ENCODE peak calls at places on chromosomes 2 and 18, in five cellular contexts. One of them, this sample, is unnamed.

GRCh38 chr2:3466966-3467365 is 52.4 kb downstream of the ADI1 start:
- DNase-seq in SJSA1: no peak
- DNase-seq in substantia nigra: no peak
- DNase-seq in CD8-positive, alpha-beta memory T cell: no peak
- DNase-seq in caudate nucleus: no peak
- DNase-seq in this sample: no peak

GRCh38 chr2:20390524-20391123 is 40.0 kb upstream of the PUM2 start:
- DNase-seq in caudate nucleus: no peak
- DNase-seq in SJSA1: no peak
- DNase-seq in substantia nigra: no peak
- DNase-seq in CD8-positive, alpha-beta memory T cell: no peak
- DNase-seq in this sample: no peak

GRCh38 chr2:161373939-161374338 is 42.2 kb upstream of the TBR1 start:
- DNase-seq in caudate nucleus: no peak
- DNase-seq in SJSA1: no peak
- DNase-seq in CD8-positive, alpha-beta memory T cell: no peak
- DNase-seq in substantia nigra: no peak
- DNase-seq in this sample: no peak

GRCh38 chr2:164625378-164625971 is 4.2 kb upstream of the GRB14 start:
- DNase-seq in SJSA1: peak
- DNase-seq in CD8-positive, alpha-beta memory T cell: no peak
- DNase-seq in substantia nigra: no peak
- DNase-seq in caudate nucleus: no peak
- DNase-seq in this sample: no peak

GRCh38 chr18:22336406-22336805 is 81.3 kb downstream of the CTAGE1 start:
- DNase-seq in substantia nigra: no peak
- DNase-seq in caudate nucleus: no peak
- DNase-seq in CD8-positive, alpha-beta memory T cell: no peak
- DNase-seq in SJSA1: no peak
- DNase-seq in this sample: no peak

GRCh38 chr2:233297076-233297475 is 10.5 kb upstream of the SAG start:
- DNase-seq in CD8-positive, alpha-beta memory T cell: no peak
- DNase-seq in caudate nucleus: no peak
- DNase-seq in substantia nigra: no peak
- DNase-seq in SJSA1: no peak
- DNase-seq in this sample: no peak

GRCh38 chr18:43680096-43680495 is 402.8 kb upstream of the SYT4 start:
- DNase-seq in caudate nucleus: no peak
- DNase-seq in CD8-positive, alpha-beta memory T cell: no peak
- DNase-seq in substantia nigra: no peak
- DNase-seq in SJSA1: no peak
- DNase-seq in this sample: no peak

GRCh38 chr18:75125359-75126331 is 83.3 kb downstream of the PTGR3 start:
- DNase-seq in SJSA1: no peak
- DNase-seq in substantia nigra: no peak
- DNase-seq in caudate nucleus: no peak
- DNase-seq in CD8-positive, alpha-beta memory T cell: no peak
- DNase-seq in this sample: peak

GRCh38 chr2:118050386-118050785 is 36.5 kb upstream of the CCDC93 start:
- DNase-seq in CD8-positive, alpha-beta memory T cell: no peak
- DNase-seq in caudate nucleus: no peak
- DNase-seq in SJSA1: no peak
- DNase-seq in substantia nigra: no peak
- DNase-seq in this sample: no peak

GRCh38 chr2:122531803-122532344 is 776.4 kb downstream of the TSN start:
- DNase-seq in SJSA1: no peak
- DNase-seq in caudate nucleus: no peak
- DNase-seq in substantia nigra: no peak
- DNase-seq in CD8-positive, alpha-beta memory T cell: no peak
- DNase-seq in this sample: no peak

GRCh38 chr2:203759692-203760365 is 53.4 kb downstream of the CD28 start:
- DNase-seq in caudate nucleus: no peak
- DNase-seq in SJSA1: peak
- DNase-seq in substantia nigra: no peak
- DNase-seq in CD8-positive, alpha-beta memory T cell: no peak
- DNase-seq in this sample: no peak

GRCh38 chr2:135299165-135299564 is 231.9 kb downstream of the ZRANB3 start:
- DNase-seq in caudate nucleus: no peak
- DNase-seq in substantia nigra: no peak
- DNase-seq in SJSA1: no peak
- DNase-seq in CD8-positive, alpha-beta memory T cell: no peak
- DNase-seq in this sample: no peak

GRCh38 chr18:74204543-74205152 is 56.3 kb downstream of the TIMM21 start:
- DNase-seq in CD8-positive, alpha-beta memory T cell: no peak
- DNase-seq in caudate nucleus: no peak
- DNase-seq in SJSA1: no peak
- DNase-seq in substantia nigra: no peak
- DNase-seq in this sample: no peak

GRCh38 chr2:95020275-95021014 is 5.1 kb upstream of the MAL start:
- DNase-seq in caudate nucleus: no peak
- DNase-seq in SJSA1: no peak
- DNase-seq in CD8-positive, alpha-beta memory T cell: no peak
- DNase-seq in substantia nigra: no peak
- DNase-seq in this sample: no peak

GRCh38 chr2:73640537-73640936 is 1.7 kb downstream of the NAT8 start:
- DNase-seq in CD8-positive, alpha-beta memory T cell: no peak
- DNase-seq in SJSA1: no peak
- DNase-seq in caudate nucleus: no peak
- DNase-seq in substantia nigra: no peak
- DNase-seq in this sample: no peak

GRCh38 chr2:33215299-33215698 is 261.1 kb upstream of the RASGRP3 start:
- DNase-seq in SJSA1: no peak
- DNase-seq in CD8-positive, alpha-beta memory T cell: no peak
- DNase-seq in caudate nucleus: no peak
- DNase-seq in substantia nigra: peak
- DNase-seq in this sample: peak

GRCh38 chr2:157657858-157658257 is 29.2 kb upstream of the ACVR1C start:
- DNase-seq in SJSA1: no peak
- DNase-seq in caudate nucleus: no peak
- DNase-seq in substantia nigra: no peak
- DNase-seq in CD8-positive, alpha-beta memory T cell: no peak
- DNase-seq in this sample: no peak

GRCh38 chr2:160298960-160299359 is 98.9 kb upstream of the ITGB6 start:
- DNase-seq in CD8-positive, alpha-beta memory T cell: no peak
- DNase-seq in caudate nucleus: no peak
- DNase-seq in substantia nigra: no peak
- DNase-seq in SJSA1: peak
- DNase-seq in this sample: no peak

GRCh38 chr2:218030409-218031195 is 27.8 kb upstream of the TNS1 start:
- DNase-seq in CD8-positive, alpha-beta memory T cell: no peak
- DNase-seq in caudate nucleus: no peak
- DNase-seq in SJSA1: no peak
- DNase-seq in substantia nigra: no peak
- DNase-seq in this sample: peak

GRCh38 chr2:97005353-97005752 is 19.0 kb upstream of the FAM178B start:
- DNase-seq in substantia nigra: no peak
- DNase-seq in SJSA1: no peak
- DNase-seq in caudate nucleus: no peak
- DNase-seq in CD8-positive, alpha-beta memory T cell: no peak
- DNase-seq in this sample: no peak

GRCh38 chr2:23283653-23284052 is 101.3 kb upstream of the KLHL29 start:
- DNase-seq in CD8-positive, alpha-beta memory T cell: no peak
- DNase-seq in SJSA1: peak
- DNase-seq in caudate nucleus: no peak
- DNase-seq in substantia nigra: no peak
- DNase-seq in this sample: no peak

GRCh38 chr18:30044496-30044895 is 998.0 kb downstream of the DSC3 start:
- DNase-seq in CD8-positive, alpha-beta memory T cell: no peak
- DNase-seq in SJSA1: no peak
- DNase-seq in caudate nucleus: no peak
- DNase-seq in substantia nigra: no peak
- DNase-seq in this sample: no peak

GRCh38 chr2:42768706-42769256 is 4.8 kb upstream of the OXER1 start:
- DNase-seq in CD8-positive, alpha-beta memory T cell: no peak
- DNase-seq in SJSA1: no peak
- DNase-seq in substantia nigra: no peak
- DNase-seq in caudate nucleus: no peak
- DNase-seq in this sample: no peak

GRCh38 chr2:122960727-122961641 is 1064.1 kb upstream of the CNTNAP5 start:
- DNase-seq in SJSA1: no peak
- DNase-seq in substantia nigra: no peak
- DNase-seq in caudate nucleus: no peak
- DNase-seq in CD8-positive, alpha-beta memory T cell: no peak
- DNase-seq in this sample: no peak

GRCh38 chr2:45232824-45233223 is 223.6 kb upstream of the SIX2 start:
- DNase-seq in CD8-positive, alpha-beta memory T cell: no peak
- DNase-seq in substantia nigra: no peak
- DNase-seq in SJSA1: no peak
- DNase-seq in caudate nucleus: no peak
- DNase-seq in this sample: no peak

GRCh38 chr2:104046466-104046865 is 807.4 kb upstream of the POU3F3 start:
- DNase-seq in SJSA1: no peak
- DNase-seq in CD8-positive, alpha-beta memory T cell: no peak
- DNase-seq in caudate nucleus: no peak
- DNase-seq in substantia nigra: no peak
- DNase-seq in this sample: no peak

GRCh38 chr18:79576686-79577351 is 102.8 kb upstream of the CTDP1 start:
- DNase-seq in CD8-positive, alpha-beta memory T cell: no peak
- DNase-seq in SJSA1: no peak
- DNase-seq in caudate nucleus: peak
- DNase-seq in substantia nigra: peak
- DNase-seq in this sample: peak

GRCh38 chr18:32093106-32093511 is 1.4 kb downstream of the RNF138 start:
- DNase-seq in CD8-positive, alpha-beta memory T cell: peak
- DNase-seq in SJSA1: no peak
- DNase-seq in caudate nucleus: peak
- DNase-seq in substantia nigra: peak
- DNase-seq in this sample: peak

GRCh38 chr18:79546781-79547272 is 132.8 kb upstream of the CTDP1 start:
- DNase-seq in SJSA1: peak
- DNase-seq in CD8-positive, alpha-beta memory T cell: no peak
- DNase-seq in substantia nigra: no peak
- DNase-seq in caudate nucleus: no peak
- DNase-seq in this sample: no peak

GRCh38 chr2:45799679-45800381 is 148.4 kb downstream of the PRKCE start:
- DNase-seq in caudate nucleus: no peak
- DNase-seq in SJSA1: no peak
- DNase-seq in substantia nigra: no peak
- DNase-seq in CD8-positive, alpha-beta memory T cell: no peak
- DNase-seq in this sample: no peak

GRCh38 chr2:207473203-207473865 is 56.4 kb upstream of the CREB1 start:
- DNase-seq in caudate nucleus: no peak
- DNase-seq in SJSA1: peak
- DNase-seq in substantia nigra: peak
- DNase-seq in CD8-positive, alpha-beta memory T cell: no peak
- DNase-seq in this sample: no peak

GRCh38 chr2:204110250-204111183 is 174.0 kb downstream of the ICOS start:
- DNase-seq in CD8-positive, alpha-beta memory T cell: peak
- DNase-seq in substantia nigra: no peak
- DNase-seq in caudate nucleus: no peak
- DNase-seq in SJSA1: peak
- DNase-seq in this sample: no peak

GRCh38 chr2:121884515-121884915 is 129.1 kb downstream of the TSN start:
- DNase-seq in CD8-positive, alpha-beta memory T cell: no peak
- DNase-seq in SJSA1: no peak
- DNase-seq in substantia nigra: no peak
- DNase-seq in caudate nucleus: no peak
- DNase-seq in this sample: peak

DNA sequence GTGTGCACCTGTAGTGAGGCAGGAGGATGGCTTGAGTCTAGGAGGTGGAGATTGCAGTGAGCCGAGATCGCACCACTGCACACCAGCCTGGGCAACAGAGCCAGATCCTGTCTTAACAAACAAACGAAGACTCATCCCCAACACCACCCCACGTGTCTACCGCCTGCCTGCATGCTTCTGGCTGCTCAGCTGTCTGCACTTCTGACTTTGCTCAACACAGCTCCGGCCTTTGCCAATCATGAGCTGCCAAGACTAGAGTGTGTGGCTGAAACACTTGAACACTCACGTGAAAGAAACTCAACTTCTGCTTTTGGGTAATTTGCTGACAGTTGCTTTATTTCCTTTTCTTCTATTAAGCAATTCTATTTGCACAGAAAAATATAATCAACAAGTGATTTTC is 32.1 kb upstream of the SP3 start:
- DNase-seq in SJSA1: no peak
- DNase-seq in caudate nucleus: no peak
- DNase-seq in substantia nigra: peak
- DNase-seq in CD8-positive, alpha-beta memory T cell: no peak
- DNase-seq in this sample: peak
- H3K27ac ChIP-seq in SJSA1: no peak
- H3K27ac ChIP-seq in caudate nucleus: no peak
- H3K27ac ChIP-seq in substantia nigra: no peak
- H3K27ac ChIP-seq in CD8-positive, alpha-beta memory T cell: no peak
- H3K27ac ChIP-seq in this sample: peak

DNA sequence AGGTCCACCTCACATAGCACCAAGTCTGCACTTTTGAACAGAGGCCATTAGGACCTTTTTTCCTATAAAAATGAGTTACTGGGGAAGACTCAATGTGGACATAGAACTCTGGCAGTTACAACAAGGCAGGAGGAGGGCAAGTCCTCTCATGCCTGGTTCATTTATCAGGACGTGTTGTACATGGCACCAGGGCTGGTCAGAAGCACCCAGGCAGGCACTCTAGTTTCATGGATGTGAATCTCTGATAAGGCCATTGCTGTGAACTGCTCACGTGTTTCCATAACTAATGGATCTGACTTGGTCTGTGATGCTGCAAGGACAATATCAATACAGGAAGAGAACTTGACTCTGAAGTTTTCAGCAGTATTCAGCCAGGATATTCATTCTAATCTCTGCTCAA is 16.0 kb downstream of the CDC42EP3 start:
- DNase-seq in substantia nigra: no peak
- DNase-seq in CD8-positive, alpha-beta memory T cell: no peak
- DNase-seq in caudate nucleus: no peak
- DNase-seq in SJSA1: no peak
- DNase-seq in this sample: no peak
- H3K27ac ChIP-seq in substantia nigra: no peak
- H3K27ac ChIP-seq in CD8-positive, alpha-beta memory T cell: no peak
- H3K27ac ChIP-seq in caudate nucleus: no peak
- H3K27ac ChIP-seq in SJSA1: peak
- H3K27ac ChIP-seq in this sample: peak

GRCh38 chr2:10835052-10835970 is 22.7 kb upstream of the PDIA6 start:
- DNase-seq in caudate nucleus: peak
- DNase-seq in CD8-positive, alpha-beta memory T cell: peak
- DNase-seq in substantia nigra: peak
- DNase-seq in SJSA1: peak
- DNase-seq in this sample: no peak
- H3K27ac ChIP-seq in caudate nucleus: peak
- H3K27ac ChIP-seq in CD8-positive, alpha-beta memory T cell: no peak
- H3K27ac ChIP-seq in substantia nigra: no peak
- H3K27ac ChIP-seq in SJSA1: no peak
- H3K27ac ChIP-seq in this sample: no peak

DNA sequence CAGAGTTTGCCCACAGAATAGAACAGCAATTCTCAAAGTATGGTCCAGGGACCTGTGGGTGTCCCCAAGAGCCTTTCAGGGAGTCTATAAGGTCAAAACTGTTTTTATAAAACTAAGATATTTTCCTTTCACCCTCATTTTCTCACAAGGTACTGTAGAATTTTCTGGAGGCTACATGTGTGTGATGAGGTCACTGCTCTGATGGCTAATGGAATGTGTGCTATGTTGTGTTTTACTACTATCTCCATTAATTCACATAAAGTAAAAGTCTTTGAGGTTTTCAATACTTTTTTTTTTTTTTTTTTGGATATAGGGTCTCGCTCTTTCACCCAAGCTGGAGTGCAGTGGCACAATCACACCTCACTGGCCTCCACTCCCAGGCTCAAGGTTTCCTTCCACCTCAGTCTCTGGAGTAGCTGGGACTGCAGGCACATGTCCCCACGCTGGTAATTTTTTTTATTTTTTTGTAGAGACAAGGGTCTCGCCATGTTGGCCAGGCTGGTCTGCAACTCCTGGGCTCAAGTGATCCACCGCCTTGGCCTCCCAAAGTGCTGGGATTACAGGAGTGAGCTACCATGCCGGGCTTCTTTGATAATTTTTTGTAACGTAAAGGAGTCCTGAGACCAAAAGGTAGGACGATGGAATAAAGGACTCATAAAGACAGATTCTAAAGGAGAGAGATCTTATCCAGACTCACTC is 1.8 kb downstream of the TRABD2A start:
- DNase-seq in substantia nigra: no peak
- DNase-seq in caudate nucleus: no peak
- DNase-seq in CD8-positive, alpha-beta memory T cell: no peak
- DNase-seq in SJSA1: no peak
- DNase-seq in this sample: no peak
- H3K27ac ChIP-seq in substantia nigra: no peak
- H3K27ac ChIP-seq in caudate nucleus: no peak
- H3K27ac ChIP-seq in CD8-positive, alpha-beta memory T cell: no peak
- H3K27ac ChIP-seq in SJSA1: no peak
- H3K27ac ChIP-seq in this sample: no peak

This sample was measured in coronary artery.